ENCODE peak calls at places on chromosomes 13 and 19, in four cellular contexts. E is colonic mucosa, T is caudate nucleus, L is neuronal stem cell. U is an unnamed sample.

GRCh38 chr19:17817668-17818363 is 3.5 kb downstream of the INSL3 start:
- DNase-seq in E (no peak), T (no peak), L (no peak), U (no peak)

GRCh38 chr19:18230941-18231734 is 4.9 kb upstream of the PDE4C start:
- DNase-seq in E (no peak), T (peak), L (no peak), U (no peak)

GRCh38 chr13:30308548-30308947 is 1.2 kb upstream of the KATNAL1 start:
- DNase-seq in E (no peak), T (no peak), L (no peak), U (no peak)

GRCh38 chr13:42007844-42008243 is 40.6 kb upstream of the DGKH start:
- DNase-seq in E (no peak), T (no peak), L (no peak), U (no peak)

GRCh38 chr13:21638319-21639282 is 32.3 kb upstream of the FGF9 start:
- DNase-seq in E (peak), T (no peak), L (peak), U (no peak)

GRCh38 chr19:55353803-55354697 is 469 bp downstream of the COX6B2 start:
- DNase-seq in E (peak), T (no peak), L (no peak), U (peak)

GRCh38 chr13:112983428-112984196 is 14.6 kb downstream of the MCF2L start:
- DNase-seq in E (peak), T (no peak), L (no peak), U (no peak)

GRCh38 chr13:112641456-112641855 is 48.4 kb upstream of the ATP11A start:
- DNase-seq in E (no peak), T (no peak), L (no peak), U (no peak)

GRCh38 chr13:26623125-26623524 is 65.6 kb downstream of the WASF3 start:
- DNase-seq in E (no peak), T (no peak), L (no peak), U (no peak)

GRCh38 chr13:22028831-22029230 is 358.0 kb downstream of the FGF9 start:
- DNase-seq in E (no peak), T (no peak), L (no peak), U (no peak)

GRCh38 chr19:6719540-6719861 is 949 bp downstream of the C3 start:
- DNase-seq in E (no peak), T (no peak), L (no peak), U (no peak)

GRCh38 chr19:10120538-10121198 is 969 bp upstream of the EIF3G start:
- DNase-seq in E (no peak), T (no peak), L (no peak), U (no peak)

GRCh38 chr19:11495481-11495880 is 10.2 kb downstream of the ZNF653 start:
- DNase-seq in E (no peak), T (no peak), L (no peak), U (no peak)

GRCh38 chr19:35206379-35206778 is 22.2 kb downstream of the FAM187B start:
- DNase-seq in E (no peak), T (no peak), L (no peak), U (no peak)

GRCh38 chr13:109028626-109029025 is 399.2 kb downstream of the MYO16 start:
- DNase-seq in E (no peak), T (no peak), L (no peak), U (no peak)

GRCh38 chr13:20017365-20017711 is 58.8 kb downstream of the ZMYM2 start:
- DNase-seq in E (no peak), T (no peak), L (no peak), U (no peak)

GRCh38 chr19:6947745-6948144 is 60.4 kb downstream of the ADGRE1 start:
- DNase-seq in E (no peak), T (no peak), L (no peak), U (no peak)

GRCh38 chr19:10209305-10209704 is 14.6 kb upstream of the DNMT1 start:
- DNase-seq in E (no peak), T (no peak), L (no peak), U (no peak)

GRCh38 chr19:7670150-7670784 is 1.4 kb downstream of the RETN start:
- DNase-seq in E (no peak), T (peak), L (no peak), U (no peak)

GRCh38 chr13:104571161-104571889 is 1505.1 kb upstream of the SLC10A2 start:
- DNase-seq in E (peak), T (peak), L (peak), U (peak)

GRCh38 chr19:6604906-6605305 is 14.0 kb upstream of the CD70 start:
- DNase-seq in E (no peak), T (no peak), L (no peak), U (no peak)

GRCh38 chr19:57830071-57830602 is at the start of gene ZNF587B:
- DNase-seq in E (peak), T (peak), L (peak), U (peak)

GRCh38 chr13:81874253-81874652 is 1533.3 kb upstream of the SPRY2 start:
- DNase-seq in E (no peak), T (no peak), L (no peak), U (no peak)

GRCh38 chr19:18839465-18840287 is 7.9 kb downstream of the UPF1 start:
- DNase-seq in E (no peak), T (no peak), L (no peak), U (peak)

GRCh38 chr13:28741080-28741479 is 22.3 kb upstream of the SLC46A3 start:
- DNase-seq in E (no peak), T (no peak), L (no peak), U (no peak)

GRCh38 chr13:76512676-76513277 is 373.4 kb downstream of the KCTD12 start:
- DNase-seq in E (no peak), T (no peak), L (no peak), U (no peak)

GRCh38 chr19:51142119-51142518 is at the start of gene SIGLEC7:
- DNase-seq in E (no peak), T (peak), L (no peak), U (no peak)

GRCh38 chr13:47708386-47708785 is 292.7 kb downstream of the SUCLA2 start:
- DNase-seq in E (no peak), T (no peak), L (no peak), U (no peak)

GRCh38 chr13:97629601-97630272 is 195.8 kb downstream of the RAP2A start:
- DNase-seq in E (no peak), T (peak), L (no peak), U (no peak)

GRCh38 chr19:19823916-19824315 is 2.4 kb upstream of the ZNF506 start:
- DNase-seq in E (no peak), T (no peak), L (no peak), U (no peak)

GRCh38 chr19:40567040-40567749 is 9.5 kb upstream of the SHKBP1 start:
- DNase-seq in E (no peak), T (no peak), L (no peak), U (no peak)

GRCh38 chr13:51912091-51912490 is 50.3 kb downstream of the CCDC70 start:
- DNase-seq in E (no peak), T (peak), L (no peak), U (peak)

GRCh38 chr19:6218497-6219146 is 61.2 kb downstream of the MLLT1 start:
- DNase-seq in E (peak), T (peak), L (peak), U (peak)

GRCh38 chr13:63463782-63464610 is 2048.3 kb upstream of the PCDH20 start:
- DNase-seq in E (no peak), T (no peak), L (no peak), U (no peak)

GRCh38 chr13:22596157-22596863 is 584.5 kb upstream of the SGCG start:
- DNase-seq in E (no peak), T (no peak), L (no peak), U (no peak)

GRCh38 chr19:42272989-42273406 is 3.9 kb downstream of the CIC start:
- DNase-seq in E (no peak), T (no peak), L (no peak), U (no peak)